ENCODE peak calls at places on chromosomes 16 and 17, in six cellular contexts. One of them, this sample, is unnamed.

GRCh38 chr17:30363715-30364202 is 15.0 kb upstream of the CPD start:
- DNase-seq in midbrain: no peak
- DNase-seq in T47D: no peak
- DNase-seq in NCI-H1092 treated with DMSO at 0.1 percent for 48 hours: no peak
- DNase-seq in gastrocnemius medialis: no peak
- DNase-seq in GM04504: peak
- DNase-seq in this sample: peak

GRCh38 chr17:68457168-68457538 is at the start of gene WIPI1:
- DNase-seq in T47D: no peak
- DNase-seq in gastrocnemius medialis: no peak
- DNase-seq in NCI-H1092 treated with DMSO at 0.1 percent for 48 hours: no peak
- DNase-seq in midbrain: peak
- DNase-seq in GM04504: no peak
- DNase-seq in this sample: no peak

GRCh38 chr17:36773039-36773438 is 164.2 kb upstream of the LHX1 start:
- DNase-seq in gastrocnemius medialis: no peak
- DNase-seq in midbrain: no peak
- DNase-seq in GM04504: no peak
- DNase-seq in T47D: no peak
- DNase-seq in NCI-H1092 treated with DMSO at 0.1 percent for 48 hours: no peak
- DNase-seq in this sample: no peak

GRCh38 chr17:80769936-80770625 is 221.6 kb upstream of the CHMP6 start:
- DNase-seq in midbrain: no peak
- DNase-seq in gastrocnemius medialis: no peak
- DNase-seq in NCI-H1092 treated with DMSO at 0.1 percent for 48 hours: no peak
- DNase-seq in T47D: no peak
- DNase-seq in GM04504: no peak
- DNase-seq in this sample: no peak

GRCh38 chr17:72725432-72726068 is 366.9 kb downstream of the SLC39A11 start:
- DNase-seq in NCI-H1092 treated with DMSO at 0.1 percent for 48 hours: peak
- DNase-seq in gastrocnemius medialis: no peak
- DNase-seq in midbrain: peak
- DNase-seq in T47D: peak
- DNase-seq in GM04504: no peak
- DNase-seq in this sample: peak

GRCh38 chr16:84284168-84284722 is 10.4 kb upstream of the WFDC1 start:
- DNase-seq in NCI-H1092 treated with DMSO at 0.1 percent for 48 hours: no peak
- DNase-seq in gastrocnemius medialis: peak
- DNase-seq in GM04504: no peak
- DNase-seq in T47D: no peak
- DNase-seq in midbrain: no peak
- DNase-seq in this sample: no peak

GRCh38 chr17:39132192-39132600 is 19.2 kb downstream of the PLXDC1 start:
- DNase-seq in gastrocnemius medialis: no peak
- DNase-seq in GM04504: peak
- DNase-seq in midbrain: no peak
- DNase-seq in T47D: no peak
- DNase-seq in NCI-H1092 treated with DMSO at 0.1 percent for 48 hours: no peak
- DNase-seq in this sample: peak

GRCh38 chr16:46658925-46659324 is 30.1 kb downstream of the VPS35 start:
- DNase-seq in gastrocnemius medialis: peak
- DNase-seq in GM04504: no peak
- DNase-seq in T47D: no peak
- DNase-seq in NCI-H1092 treated with DMSO at 0.1 percent for 48 hours: no peak
- DNase-seq in midbrain: peak
- DNase-seq in this sample: no peak

GRCh38 chr17:58303981-58304734 is 23.4 kb upstream of the MPO start:
- DNase-seq in midbrain: peak
- DNase-seq in T47D: peak
- DNase-seq in gastrocnemius medialis: no peak
- DNase-seq in GM04504: no peak
- DNase-seq in NCI-H1092 treated with DMSO at 0.1 percent for 48 hours: peak
- DNase-seq in this sample: peak

This sample was measured in renal cortical epithelial cell.